ENCODE peak calls at places on chromosomes 11 and 22, in six cellular contexts. R, F, B, I, G and V are unnamed samples.

GRCh38 chr11:15806217-15806616 is 550.1 kb downstream of the SOX6 start:
- DNase-seq in I (no peak), G (no peak), R (no peak), B (peak; percentile 16), F (no peak), V (no peak)

GRCh38 chr11:9574806-9575530 is 1.5 kb downstream of the WEE1 start:
- DNase-seq in I (no peak), F (peak; percentile 92), G (peak; percentile 78), B (peak; percentile 79), R (no peak), V (peak; percentile 30)

GRCh38 chr11:65204143-65204542 is 22.4 kb downstream of the CAPN1 start:
- DNase-seq in B (no peak), R (peak; percentile 34), F (no peak), G (no peak), I (no peak), V (no peak)

GRCh38 chr11:76695133-76695532 is 24.6 kb upstream of the LRRC32 start:
- DNase-seq in G (no peak), I (no peak), F (no peak), B (no peak), R (no peak), V (no peak)

GRCh38 chr11:111186308-111186967 is 59.1 kb upstream of the POU2AF2 start:
- DNase-seq in B (no peak), R (no peak), G (no peak), I (no peak), F (no peak), V (no peak)

GRCh38 chr11:108592591-108593213 is 866 bp downstream of the EXPH5 start:
- DNase-seq in R (peak; percentile 58), I (peak; percentile 17), G (no peak), B (no peak), F (no peak), V (peak; percentile 18)

GRCh38 chr11:122784325-122785155 is 53.8 kb upstream of the CRTAM start:
- DNase-seq in G (no peak), F (peak; percentile 97), B (peak; percentile 92), R (no peak), I (no peak), V (no peak)

GRCh38 chr11:121841487-121842167 is 274.4 kb downstream of the BLID start:
- DNase-seq in G (peak; percentile 68), R (no peak), B (peak; percentile 92), F (peak; percentile 63), I (peak; percentile 2), V (no peak)

DNA sequence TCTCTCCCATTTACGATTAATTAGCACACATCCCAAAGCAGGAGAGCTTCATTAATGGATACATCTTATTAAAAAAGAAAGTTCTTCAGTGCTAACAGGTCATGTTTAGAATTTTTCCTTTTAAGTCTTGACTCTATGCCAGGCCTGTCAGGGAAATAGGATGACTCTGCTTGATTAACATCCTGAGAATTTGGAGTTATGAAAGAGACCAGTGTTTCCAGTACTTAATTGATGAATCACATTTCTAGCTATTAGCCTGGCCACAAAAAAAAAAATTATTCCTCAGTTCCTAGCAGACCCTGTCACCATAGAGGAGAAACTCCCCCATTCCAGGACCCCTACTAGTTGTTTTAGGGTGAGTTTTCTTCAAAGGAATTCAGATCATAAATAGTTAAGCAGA is 23.6 kb upstream of the ME3 start:
- DNase-seq in B (peak; percentile 97), R (no peak), F (peak; percentile 95), I (no peak), G (no peak), V (no peak)
- H3K4me1 ChIP-seq in B (peaks cover 38% of the 10 kb centered on the region), R (peaks cover 10% of the 10 kb centered on the region), F (peaks cover 19% of the 10 kb centered on the region), I (peaks cover 3% of the 10 kb centered on the region), G (peaks cover 14% of the 10 kb centered on the region), V (peaks cover 12% of the 10 kb centered on the region)

DNA sequence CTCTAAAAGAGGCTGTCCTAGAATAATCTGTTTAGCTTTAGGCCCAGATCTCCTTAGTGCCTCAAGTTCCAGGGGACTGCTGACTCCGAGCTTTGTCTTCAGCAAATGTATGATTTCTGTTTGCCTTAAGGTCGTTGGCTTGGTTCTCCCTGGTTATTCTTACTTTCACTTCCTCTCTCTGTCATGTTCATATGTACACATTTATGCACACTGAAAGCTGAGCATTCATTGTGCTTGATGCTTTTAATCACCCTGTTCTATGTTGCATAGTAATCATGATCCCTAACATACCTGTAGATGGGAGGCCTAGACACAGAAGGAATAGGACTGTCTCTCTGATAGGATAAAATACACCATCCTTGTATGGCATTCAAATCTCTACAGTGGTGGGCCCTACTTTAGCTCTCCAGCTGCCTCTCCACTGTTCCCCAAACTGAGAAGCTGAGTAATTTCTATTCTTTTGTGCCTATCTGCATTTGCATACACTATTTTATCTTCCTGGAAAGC is 7.2 kb downstream of the PPFIBP2 start:
- DNase-seq in R (no peak), I (no peak), B (no peak), F (no peak), G (no peak), V (no peak)
- H3K27ac ChIP-seq in R (peak overlapping the region; percentile 11), I (no peak overlapping the region), B (no peak overlapping the region), F (no peak overlapping the region), G (no peak overlapping the region), V (peak overlapping the region; percentile 30)

GRCh38 chr22:22662095-22662494 is 17.7 kb downstream of the GGTLC2 start:
- DNase-seq in G (no peak), R (no peak), F (no peak), I (no peak), B (no peak), V (no peak)

GRCh38 chr22:22663861-22664800 is 19.7 kb downstream of the GGTLC2 start:
- DNase-seq in R (no peak), F (no peak), B (no peak), I (no peak), G (no peak), V (no peak)

GRCh38 chr22:22657712-22658111 is 13.3 kb downstream of the GGTLC2 start:
- DNase-seq in B (no peak), G (no peak), I (no peak), F (no peak), R (no peak), V (no peak)

GRCh38 chr22:22666307-22667091 is 22.1 kb downstream of the GGTLC2 start:
- DNase-seq in B (no peak), R (peak; percentile 52), I (no peak), F (peak; percentile 43), G (peak; percentile 70), V (no peak)

DNA sequence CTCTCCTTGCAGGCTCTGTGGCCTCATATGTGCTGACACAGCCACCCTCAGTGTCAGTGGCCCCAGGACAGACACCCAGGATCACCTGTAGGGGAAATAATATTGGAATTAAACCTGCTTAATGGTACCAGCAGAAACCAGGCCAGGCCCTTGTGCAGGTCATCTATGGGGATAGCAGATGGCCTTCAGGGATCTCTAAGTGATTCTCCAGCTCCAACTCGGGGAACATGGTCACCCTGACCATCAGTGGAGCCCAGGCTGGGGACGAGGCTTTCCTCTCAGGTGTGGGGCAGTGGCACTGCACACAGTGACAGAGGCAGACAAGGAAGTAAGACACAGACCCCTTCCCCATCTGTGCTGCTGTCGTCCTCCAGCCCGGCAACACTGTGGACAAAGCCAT is 16.9 kb downstream of the GGTLC2 start:
- DNase-seq in F (no peak), I (no peak), R (no peak), B (no peak), G (no peak), V (no peak)
- H3K27me3 ChIP-seq in F (no peaks in the 10 kb centered on the region), I (no peaks in the 10 kb centered on the region), R (no peaks in the 10 kb centered on the region), B (no peaks in the 10 kb centered on the region), G (peaks cover 89% of the 10 kb centered on the region), V (peaks cover 59% of the 10 kb centered on the region)

GRCh38 chr22:44850946-44851345 is 98.6 kb downstream of the ARHGAP8 start:
- DNase-seq in B (no peak), R (no peak), F (no peak), I (no peak), G (no peak), V (no peak)

GRCh38 chr22:44847380-44847779 is 95.0 kb downstream of the ARHGAP8 start:
- DNase-seq in R (no peak), B (no peak), F (no peak), G (no peak), I (no peak), V (no peak)

GRCh38 chr22:44847892-44848291 is 95.5 kb downstream of the ARHGAP8 start:
- DNase-seq in G (no peak), B (no peak), I (no peak), R (no peak), F (no peak), V (no peak)

GRCh38 chr22:44848296-44848741 is 95.9 kb downstream of the ARHGAP8 start:
- DNase-seq in I (no peak), G (no peak), B (no peak), R (no peak), F (no peak), V (no peak)

GRCh38 chr22:44848791-44849410 is 96.5 kb downstream of the ARHGAP8 start:
- DNase-seq in R (no peak), B (no peak), F (no peak), G (no peak), I (no peak), V (no peak)
- H3K4me1 ChIP-seq in R (no peaks in the 10 kb centered on the region), B (no peaks in the 10 kb centered on the region), F (no peaks in the 10 kb centered on the region), G (no peaks in the 10 kb centered on the region), I (no peaks in the 10 kb centered on the region), V (no peaks in the 10 kb centered on the region)

GRCh38 chr22:25027052-25027525 is 74.6 kb downstream of the KIAA1671 start:
- DNase-seq in F (no peak), I (no peak), B (no peak), R (no peak), G (no peak), V (no peak)
- H3K27ac ChIP-seq in F (no peak overlapping the region), I (no peak overlapping the region), B (no peak overlapping the region), R (peak overlapping the region; percentile 62), G (no peak overlapping the region), V (peak overlapping the region; percentile 80)

GRCh38 chr11:117627259-117627658 is 169.8 kb downstream of the DSCAML1 start:
- DNase-seq in R (no peak), F (no peak), B (no peak), I (no peak), G (no peak), V (no peak)
- H3K27me3 ChIP-seq in R (no peaks in the 10 kb centered on the region), F (no peaks in the 10 kb centered on the region), B (no peaks in the 10 kb centered on the region), I (no peaks in the 10 kb centered on the region), G (no peaks in the 10 kb centered on the region), V (no peaks in the 10 kb centered on the region)